ENCODE peak calls at places on chromosome 13, in seven cellular contexts. L is NCI-H146; Z is epithelial cell of proximal tubule; S is stimulated activated CD4-positive, alpha-beta T cell treated with anti-CD3 and anti-CD28 coated beads, Interleukin-4, amount 100 ng/mL, for 48 hours; V is psoas muscle; D is EL; K is anterior cingulate cortex. J is an unnamed sample.

GRCh38 chr13:45542878-45543277 is 72.7 kb downstream of the ERICH6B start:
- DNase-seq in V (no peak), K (no peak), L (no peak), D (no peak), Z (no peak), S (no peak), J (no peak)

GRCh38 chr13:80189889-80190597 is 150.9 kb downstream of the SPRY2 start:
- DNase-seq in L (no peak), V (no peak), K (no peak), S (no peak), Z (no peak), D (no peak), J (no peak)

GRCh38 chr13:112179995-112180394 is 113.0 kb downstream of the SOX1 start:
- DNase-seq in V (no peak), S (no peak), Z (no peak), L (no peak), D (no peak), K (no peak), J (no peak)

GRCh38 chr13:43307921-43308433 is 284.6 kb downstream of the DNAJC15 start:
- DNase-seq in S (no peak), Z (peak), K (peak), V (peak), L (peak), D (peak), J (peak)

GRCh38 chr13:44451651-44452050 is 78.0 kb downstream of the SERP2 start:
- DNase-seq in V (no peak), S (no peak), K (no peak), D (no peak), L (no peak), Z (no peak), J (no peak)

GRCh38 chr13:100497394-100497793 is 91.2 kb downstream of the GGACT start:
- DNase-seq in L (no peak), D (peak), V (no peak), K (no peak), Z (no peak), S (no peak), J (no peak)

GRCh38 chr13:87684850-87685735 is 13.9 kb downstream of the SLITRK5 start:
- DNase-seq in V (no peak), D (no peak), L (no peak), S (no peak), Z (no peak), K (no peak), J (no peak)

GRCh38 chr13:40644838-40645620 is 21.4 kb downstream of the FOXO1 start:
- DNase-seq in Z (no peak), V (no peak), L (no peak), K (no peak), S (no peak), D (no peak), J (no peak)

GRCh38 chr13:94198666-94199065 is 280.8 kb downstream of the DCT start:
- DNase-seq in K (no peak), D (no peak), L (peak), V (no peak), S (no peak), Z (no peak), J (no peak)

GRCh38 chr13:107900775-107901174 is 314.6 kb downstream of the LIG4 start:
- DNase-seq in K (no peak), D (no peak), V (no peak), L (no peak), S (no peak), Z (no peak), J (no peak)

GRCh38 chr13:93561553-93561952 is 334.9 kb downstream of the GPC6 start:
- DNase-seq in Z (no peak), L (peak), D (no peak), K (no peak), V (no peak), S (no peak), J (no peak)

GRCh38 chr13:89687066-89687465 is 1660.4 kb upstream of the MIR17HG start:
- DNase-seq in S (no peak), V (no peak), Z (no peak), K (no peak), D (no peak), L (no peak), J (no peak)

GRCh38 chr13:38350114-38350617 is 515 bp downstream of the UFM1 start:
- DNase-seq in Z (peak), L (peak), S (peak), D (peak), V (peak), K (no peak), J (peak)

GRCh38 chr13:48864100-48864499 is 111.6 kb upstream of the FNDC3A start:
- DNase-seq in S (no peak), D (no peak), V (no peak), L (no peak), Z (no peak), K (no peak), J (no peak)

GRCh38 chr13:49610176-49610575 is 18.1 kb upstream of the ARL11 start:
- DNase-seq in D (no peak), L (peak), K (no peak), S (no peak), V (no peak), Z (no peak), J (no peak)

GRCh38 chr13:113926951-113927660 is 46.8 kb downstream of the C13orf46 start:
- DNase-seq in S (no peak), V (peak), K (no peak), L (no peak), Z (no peak), D (no peak), J (no peak)

GRCh38 chr13:39876258-39876657 is 220.8 kb downstream of the COG6 start:
- DNase-seq in K (no peak), V (no peak), L (no peak), S (no peak), D (peak), Z (no peak), J (no peak)

GRCh38 chr13:41621716-41622508 is 164.6 kb downstream of the RGCC start:
- DNase-seq in D (no peak), L (no peak), V (no peak), Z (no peak), K (no peak), S (no peak), J (no peak)

GRCh38 chr13:61531383-61532065 is 115.9 kb upstream of the PCDH20 start:
- DNase-seq in L (no peak), D (no peak), Z (no peak), V (no peak), S (no peak), K (no peak), J (no peak)

GRCh38 chr13:52779028-52779612 is 39.5 kb upstream of the CNMD start:
- DNase-seq in K (no peak), D (no peak), S (no peak), V (no peak), L (peak), Z (no peak), J (no peak)

GRCh38 chr13:45206340-45206739 is 5.5 kb upstream of the KCTD4 start:
- DNase-seq in V (no peak), S (no peak), Z (peak), D (peak), K (no peak), L (no peak), J (no peak)

GRCh38 chr13:34076943-34077703 is 259.2 kb downstream of the RFC3 start:
- DNase-seq in D (peak), S (no peak), V (no peak), Z (no peak), K (no peak), L (peak), J (no peak)